ENCODE peak calls at places on chromosomes 16 and 17, in nine cellular contexts. L is CD8-positive, alpha-beta T cell; F is GM04504; O is AG04450; V is lower lobe of right lung; T is pancreas; M is NCI-H2171; K is CD4-positive, alpha-beta memory T cell; A is renal cortical epithelial cell. U is an unnamed sample.
A peak's percentile ranks its signal among the peaks of the same experiment; 100 is the strongest.

GRCh38 chr17:63095879-63096278 is 129.8 kb downstream of the TANC2 start:
- DNase-seq in L (no peak), F (no peak), O (no peak), V (no peak), T (no peak), M (no peak), K (no peak), A (no peak), U (no peak)

GRCh38 chr16:57061084-57061905 is 31.1 kb upstream of the CPNE2 start:
- DNase-seq in L (no peak), F (peak; percentile 66), O (no peak), V (peak; percentile 88), T (no peak), M (no peak), K (no peak), A (peak; percentile 37), U (peak; percentile 61)

GRCh38 chr17:40443196-40443987 is at the start of gene IGFBP4:
- DNase-seq in L (peak; percentile 67), F (no peak), O (no peak), V (peak; percentile 89), T (peak; percentile 90), M (peak; percentile 62), K (peak; percentile 56), A (no peak), U (peak; percentile 75)

GRCh38 chr16:85553436-85554113 is 59.5 kb upstream of the GSE1 start:
- DNase-seq in L (peak; percentile 49), F (no peak), O (no peak), V (peak; percentile 85), T (peak; percentile 88), M (peak; percentile 32), K (peak; percentile 38), A (no peak), U (peak; percentile 83)

GRCh38 chr17:28346746-28347246 is 10.5 kb downstream of the POLDIP2 start:
- DNase-seq in L (no peak), F (no peak), O (no peak), V (no peak), T (no peak), M (no peak), K (no peak), A (no peak), U (peak; percentile 28)

GRCh38 chr16:79390481-79391051 is 210.0 kb downstream of the MAF start:
- DNase-seq in L (no peak), F (no peak), O (no peak), V (no peak), T (no peak), M (no peak), K (no peak), A (no peak), U (peak; percentile 34)

GRCh38 chr17:66353937-66354401 is 51.6 kb downstream of the PRKCA start:
- DNase-seq in L (no peak), F (no peak), O (peak; percentile 10), V (no peak), T (no peak), M (no peak), K (no peak), A (no peak), U (no peak)

GRCh38 chr17:69105907-69106730 is 35.6 kb downstream of the ABCA6 start:
- DNase-seq in L (no peak), F (no peak), O (no peak), V (no peak), T (no peak), M (no peak), K (no peak), A (no peak), U (no peak)

GRCh38 chr17:77889866-77890760 is 68.4 kb upstream of the TNRC6C start:
- DNase-seq in L (no peak), F (no peak), O (no peak), V (peak; percentile 31), T (peak; percentile 46), M (no peak), K (no peak), A (no peak), U (no peak)

GRCh38 chr16:71537643-71538042 is 11.4 kb downstream of the CHST4 start:
- DNase-seq in L (peak; percentile 18), F (peak; percentile 12), O (peak; percentile 8), V (no peak), T (no peak), M (peak; percentile 13), K (peak; percentile 3), A (peak; percentile 40), U (peak; percentile 71)

GRCh38 chr16:27618140-27618539 is 68.2 kb downstream of the KATNIP start:
- DNase-seq in L (no peak), F (no peak), O (no peak), V (no peak), T (no peak), M (no peak), K (no peak), A (no peak), U (no peak)

GRCh38 chr17:78665952-78666920 is 89.0 kb upstream of the DNAH17 start:
- DNase-seq in L (peak; percentile 58), F (no peak), O (no peak), V (peak; percentile 73), T (peak; percentile 50), M (no peak), K (peak; percentile 63), A (no peak), U (no peak)